ENCODE peak calls at places on chromosomes 6 and 20, in nine cellular contexts. K, W, X, D, M, F, J, S and Z are unnamed samples.

GRCh38 chr20:46746972-46747371 is 37.5 kb downstream of the SLC2A10 start:
- DNase-seq in K (no peak), W (no peak), X (no peak), D (peak), M (no peak), F (peak), J (no peak), S (no peak), Z (no peak)

GRCh38 chr6:156423829-156424228 is 353.3 kb upstream of the ARID1B start:
- DNase-seq in K (peak), W (no peak), X (no peak), D (no peak), M (no peak), F (no peak), J (no peak), S (no peak), Z (peak)

GRCh38 chr6:142292191-142292924 is 9.4 kb upstream of the ADGRG6 start:
- DNase-seq in K (no peak), W (no peak), X (no peak), D (no peak), M (no peak), F (no peak), J (no peak), S (no peak), Z (no peak)

GRCh38 chr6:164412566-164412965 is 896.8 kb downstream of the C6orf118 start:
- DNase-seq in K (no peak), W (no peak), X (no peak), D (no peak), M (no peak), F (no peak), J (no peak), S (no peak), Z (no peak)

GRCh38 chr20:2296545-2297351 is 947 bp downstream of the TGM3 start:
- DNase-seq in K (no peak), W (no peak), X (no peak), D (no peak), M (no peak), F (no peak), J (no peak), S (no peak), Z (no peak)

GRCh38 chr6:20965915-20966314 is 431.7 kb downstream of the CDKAL1 start:
- DNase-seq in K (no peak), W (no peak), X (no peak), D (no peak), M (no peak), F (no peak), J (no peak), S (no peak), Z (no peak)

GRCh38 chr20:33979094-33979493 is 14.6 kb upstream of the RALY start:
- DNase-seq in K (no peak), W (no peak), X (no peak), D (no peak), M (no peak), F (no peak), J (no peak), S (no peak), Z (no peak)

GRCh38 chr6:122501475-122501874 is 29.9 kb upstream of the SERINC1 start:
- DNase-seq in K (no peak), W (no peak), X (no peak), D (no peak), M (no peak), F (no peak), J (no peak), S (no peak), Z (no peak)

GRCh38 chr6:33207569-33208088 is 671 bp upstream of the RING1 start:
- DNase-seq in K (no peak), W (peak), X (peak), D (peak), M (peak), F (no peak), J (no peak), S (no peak), Z (no peak)

GRCh38 chr6:160051390-160051789 is 70.2 kb upstream of the SLC22A1 start:
- DNase-seq in K (no peak), W (no peak), X (no peak), D (no peak), M (no peak), F (no peak), J (no peak), S (no peak), Z (peak)

GRCh38 chr6:126064257-126064993 is 78.1 kb downstream of the TRMT11 start:
- DNase-seq in K (no peak), W (no peak), X (peak), D (no peak), M (no peak), F (no peak), J (no peak), S (no peak), Z (no peak)

GRCh38 chr6:12961761-12962160 is 245.2 kb downstream of the PHACTR1 start:
- DNase-seq in K (no peak), W (no peak), X (no peak), D (no peak), M (no peak), F (no peak), J (no peak), S (no peak), Z (no peak)

GRCh38 chr6:14671261-14671681 is 553.7 kb downstream of the CD83 start:
- DNase-seq in K (no peak), W (peak), X (no peak), D (peak), M (no peak), F (peak), J (no peak), S (no peak), Z (peak)

GRCh38 chr6:56951049-56951816 is 3.7 kb upstream of the BEND6 start:
- DNase-seq in K (no peak), W (no peak), X (no peak), D (no peak), M (no peak), F (no peak), J (no peak), S (no peak), Z (no peak)

GRCh38 chr6:99473730-99474129 is 41.5 kb downstream of the USP45 start:
- DNase-seq in K (no peak), W (no peak), X (no peak), D (no peak), M (no peak), F (no peak), J (no peak), S (no peak), Z (no peak)

GRCh38 chr6:149045404-149045803 is 272.1 kb upstream of the TAB2 start:
- DNase-seq in K (peak), W (no peak), X (no peak), D (no peak), M (no peak), F (no peak), J (no peak), S (no peak), Z (peak)

GRCh38 chr20:50848341-50848808 is 53.5 kb downstream of the BCAS4 start:
- DNase-seq in K (no peak), W (peak), X (peak), D (no peak), M (no peak), F (no peak), J (no peak), S (no peak), Z (no peak)

GRCh38 chr6:44699851-44700250 is 312.3 kb downstream of the CDC5L start:
- DNase-seq in K (no peak), W (no peak), X (no peak), D (no peak), M (no peak), F (no peak), J (no peak), S (no peak), Z (no peak)

GRCh38 chr6:124963416-124964083 is 1.3 kb downstream of the RNF217 start:
- DNase-seq in K (no peak), W (no peak), X (peak), D (peak), M (no peak), F (no peak), J (peak), S (no peak), Z (no peak)

GRCh38 chr20:22557403-22558276 is 26.7 kb downstream of the FOXA2 start:
- DNase-seq in K (no peak), W (no peak), X (no peak), D (no peak), M (no peak), F (no peak), J (no peak), S (no peak), Z (no peak)

GRCh38 chr6:162099685-162100084 is 627.9 kb downstream of the PRKN start:
- DNase-seq in K (no peak), W (no peak), X (no peak), D (peak), M (peak), F (peak), J (no peak), S (no peak), Z (no peak)

GRCh38 chr6:156977527-156978291 is 200.5 kb downstream of the ARID1B start:
- DNase-seq in K (no peak), W (peak), X (no peak), D (peak), M (no peak), F (no peak), J (no peak), S (no peak), Z (no peak)

GRCh38 chr6:138242987-138243592 is 24.8 kb upstream of the PBOV1 start:
- DNase-seq in K (no peak), W (no peak), X (no peak), D (no peak), M (no peak), F (no peak), J (no peak), S (no peak), Z (no peak)